ENCODE peak calls at places on chromosomes 1 and 21, in eight cellular contexts. Q is amniotic stem cell; F is stimulated activated CD8-positive, alpha-beta memory T cell treated with anti-CD3 and anti-CD28 coated beads, Interleukin-4, amount 100 ng/mL, for 1 hour; I is endodermal cell; U is heart left ventricle; P is PC-9; G is ELR; T is stimulated activated CD4-positive, alpha-beta T cell treated with anti-CD3 and anti-CD28 coated beads, Interleukin-1b, Interleukin-23, amount 100 ng/mL, for 24 hours. O is an unnamed sample.

GRCh38 chr1:89609781-89610456 is 23.0 kb upstream of the LRRC8C start:
- DNase-seq in Q (no peak), F (no peak), I (peak; percentile 55), U (peak; percentile 47), P (no peak), G (no peak), T (no peak), O (no peak)

GRCh38 chr21:14833221-14833620 is 231.6 kb downstream of the NRIP1 start:
- DNase-seq in Q (no peak), F (no peak), I (no peak), U (no peak), P (no peak), G (no peak), T (no peak), O (no peak)

GRCh38 chr1:85200367-85200869 is 398 bp downstream of the SYDE2 start:
- DNase-seq in Q (no peak), F (peak; percentile 0), I (peak; percentile 83), U (no peak), P (no peak), G (peak; percentile 42), T (peak; percentile 13), O (no peak)

GRCh38 chr21:33185852-33186251 is 43.9 kb upstream of the IFNAR2 start:
- DNase-seq in Q (no peak), F (no peak), I (no peak), U (no peak), P (no peak), G (no peak), T (no peak), O (no peak)

GRCh38 chr1:72837781-72838180 is 555.4 kb upstream of the NEGR1 start:
- DNase-seq in Q (no peak), F (no peak), I (peak; percentile 57), U (no peak), P (peak; percentile 42), G (peak; percentile 11), T (no peak), O (no peak)

GRCh38 chr1:21704055-21704660 is 35.0 kb upstream of the RAP1GAP start:
- DNase-seq in Q (no peak), F (no peak), I (no peak), U (no peak), P (no peak), G (no peak), T (no peak), O (no peak)

GRCh38 chr21:28436286-28436932 is 556.3 kb downstream of the LTN1 start:
- DNase-seq in Q (no peak), F (no peak), I (no peak), U (no peak), P (no peak), G (peak; percentile 72), T (no peak), O (no peak)

GRCh38 chr1:147225193-147225730 is at the start of gene FMO5:
- DNase-seq in Q (peak; percentile 17), F (peak; percentile 17), I (peak; percentile 89), U (peak; percentile 80), P (peak; percentile 65), G (peak; percentile 54), T (peak; percentile 7), O (no peak)

GRCh38 chr1:197600751-197601150 is 174.5 kb downstream of the DENND1B start:
- DNase-seq in Q (no peak), F (no peak), I (no peak), U (no peak), P (no peak), G (no peak), T (no peak), O (no peak)

GRCh38 chr1:195714248-195714647 is 894.0 kb downstream of the KCNT2 start:
- DNase-seq in Q (no peak), F (no peak), I (no peak), U (no peak), P (no peak), G (peak; percentile 71), T (no peak), O (peak; percentile 33)

GRCh38 chr21:39217356-39218081 is 34.3 kb upstream of the PSMG1 start:
- DNase-seq in Q (no peak), F (no peak), I (no peak), U (no peak), P (no peak), G (no peak), T (no peak), O (no peak)

GRCh38 chr1:17878837-17879236 is 123.7 kb downstream of the ACTL8 start:
- DNase-seq in Q (peak; percentile 26), F (no peak), I (peak; percentile 29), U (no peak), P (no peak), G (peak; percentile 84), T (no peak), O (peak; percentile 83)

GRCh38 chr1:118254483-118254882 is 69.5 kb upstream of the SPAG17 start:
- DNase-seq in Q (no peak), F (no peak), I (no peak), U (no peak), P (no peak), G (no peak), T (no peak), O (peak; percentile 13)

GRCh38 chr1:91501527-91501859 is 842 bp downstream of the CDC7 start:
- DNase-seq in Q (no peak), F (no peak), I (no peak), U (no peak), P (peak; percentile 49), G (peak; percentile 74), T (no peak), O (no peak)

GRCh38 chr1:65232402-65233122 is 76.8 kb upstream of the DNAJC6 start:
- DNase-seq in Q (no peak), F (no peak), I (no peak), U (no peak), P (no peak), G (no peak), T (no peak), O (no peak)